ENCODE peak calls at places on chromosomes 2 and 18, in six cellular contexts. H, M, X, J, Z and V are unnamed samples.

GRCh38 chr18:58843662-58844035 is 21.0 kb upstream of the ZNF532 start:
- DNase-seq in H (no peak), M (no peak), X (no peak), J (no peak), Z (no peak), V (no peak)

GRCh38 chr2:39447266-39448168 is 10.4 kb upstream of the MAP4K3 start:
- DNase-seq in H (no peak), M (no peak), X (no peak), J (no peak), Z (no peak), V (no peak)

GRCh38 chr2:235494716-235495372 is 1.0 kb downstream of the AGAP1 start:
- DNase-seq in H (peak), M (peak), X (peak), J (peak), Z (peak), V (peak)

GRCh38 chr2:37829202-37829601 is 95.9 kb upstream of the RMDN2 start:
- DNase-seq in H (no peak), M (no peak), X (peak), J (peak), Z (no peak), V (peak)

GRCh38 chr2:232942831-232943230 is 70.2 kb downstream of the NGEF start:
- DNase-seq in H (no peak), M (no peak), X (no peak), J (no peak), Z (no peak), V (no peak)

GRCh38 chr2:205438241-205438640 is 244.1 kb upstream of the NRP2 start:
- DNase-seq in H (no peak), M (no peak), X (no peak), J (no peak), Z (no peak), V (no peak)

GRCh38 chr2:62281661-62282060 is 85.7 kb downstream of the B3GNT2 start:
- DNase-seq in H (no peak), M (no peak), X (no peak), J (no peak), Z (no peak), V (no peak)

GRCh38 chr2:68152651-68153347 is 4.9 kb upstream of the PNO1 start:
- DNase-seq in H (no peak), M (no peak), X (no peak), J (no peak), Z (no peak), V (no peak)

GRCh38 chr2:165432234-165432966 is 37.1 kb upstream of the CSRNP3 start:
- DNase-seq in H (no peak), M (no peak), X (no peak), J (no peak), Z (peak), V (no peak)

GRCh38 chr18:22179174-22179573 is 9.8 kb downstream of the GATA6 start:
- DNase-seq in H (no peak), M (no peak), X (peak), J (no peak), Z (no peak), V (no peak)

GRCh38 chr18:4319738-4320677 is 135.1 kb downstream of the DLGAP1 start:
- DNase-seq in H (no peak), M (no peak), X (no peak), J (no peak), Z (no peak), V (no peak)

GRCh38 chr2:15650616-15651366 is 59.1 kb downstream of the DDX1 start:
- DNase-seq in H (no peak), M (no peak), X (no peak), J (no peak), Z (no peak), V (no peak)

GRCh38 chr2:127609031-127609751 is 36.8 kb upstream of the GPR17 start:
- DNase-seq in H (peak), M (no peak), X (no peak), J (no peak), Z (no peak), V (no peak)

DNA sequence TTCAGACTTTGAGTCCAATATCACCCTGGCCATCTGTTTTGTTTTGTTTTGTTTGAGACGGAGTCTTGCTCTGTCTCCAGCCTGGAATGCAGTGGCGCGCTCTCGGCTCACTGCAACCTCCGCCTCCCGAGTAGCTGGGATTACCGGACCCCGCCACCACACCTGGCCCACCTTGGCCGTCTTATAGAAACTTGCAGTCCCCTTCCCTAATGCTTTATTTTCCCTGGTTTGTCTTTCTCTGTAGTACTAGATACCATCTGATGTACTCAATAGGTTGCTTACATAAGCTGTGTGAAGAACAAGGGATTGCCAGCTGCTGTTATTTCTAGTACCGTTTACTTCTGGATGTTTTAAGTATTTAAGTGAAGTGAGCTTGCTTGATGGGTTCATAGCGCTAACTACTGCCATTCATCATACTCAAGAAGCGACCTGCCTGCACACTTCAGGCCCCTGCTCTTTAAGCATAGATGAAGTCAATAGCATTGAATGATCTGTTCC is 1.2 kb downstream of the RPL31 start:
- DNase-seq in H (no peak), M (no peak), X (no peak), J (no peak), Z (no peak), V (no peak)
- H3K27ac ChIP-seq in H (peak), M (peak), X (peak), J (peak), Z (peak), V (peak)

GRCh38 chr2:79669714-79670113 is 156.9 kb downstream of the CTNNA2 start:
- DNase-seq in H (no peak), M (no peak), X (no peak), J (no peak), Z (no peak), V (no peak)

GRCh38 chr2:79666430-79666829 is 153.6 kb downstream of the CTNNA2 start:
- DNase-seq in H (no peak), M (no peak), X (no peak), J (no peak), Z (no peak), V (no peak)

DNA sequence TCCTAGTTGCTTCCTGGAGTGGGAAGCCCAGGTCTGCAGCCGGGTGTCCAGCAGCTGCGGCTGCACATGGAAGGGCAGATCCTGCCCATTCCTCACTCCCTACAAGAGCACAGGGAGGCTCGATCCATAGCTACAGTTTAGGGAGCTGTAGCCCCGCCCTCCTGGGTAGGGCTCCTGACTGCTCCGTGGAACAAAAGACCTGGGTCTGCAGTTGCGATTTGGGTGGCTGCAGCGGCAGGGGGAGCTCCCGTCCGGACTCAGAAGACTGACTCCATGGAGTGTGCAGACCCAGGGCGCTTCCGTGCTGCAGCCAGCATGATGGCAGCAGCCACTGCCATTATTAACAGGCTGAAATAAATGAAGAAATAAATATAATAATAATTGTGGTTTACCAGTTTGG is 157.3 kb downstream of the CTNNA2 start:
- DNase-seq in H (no peak), M (no peak), X (no peak), J (no peak), Z (peak), V (no peak)
- TF ChIP-seq CTCF in H (no peak), M (no peak), X (no peak), J (no peak), Z (peak), V (no peak)

DNA sequence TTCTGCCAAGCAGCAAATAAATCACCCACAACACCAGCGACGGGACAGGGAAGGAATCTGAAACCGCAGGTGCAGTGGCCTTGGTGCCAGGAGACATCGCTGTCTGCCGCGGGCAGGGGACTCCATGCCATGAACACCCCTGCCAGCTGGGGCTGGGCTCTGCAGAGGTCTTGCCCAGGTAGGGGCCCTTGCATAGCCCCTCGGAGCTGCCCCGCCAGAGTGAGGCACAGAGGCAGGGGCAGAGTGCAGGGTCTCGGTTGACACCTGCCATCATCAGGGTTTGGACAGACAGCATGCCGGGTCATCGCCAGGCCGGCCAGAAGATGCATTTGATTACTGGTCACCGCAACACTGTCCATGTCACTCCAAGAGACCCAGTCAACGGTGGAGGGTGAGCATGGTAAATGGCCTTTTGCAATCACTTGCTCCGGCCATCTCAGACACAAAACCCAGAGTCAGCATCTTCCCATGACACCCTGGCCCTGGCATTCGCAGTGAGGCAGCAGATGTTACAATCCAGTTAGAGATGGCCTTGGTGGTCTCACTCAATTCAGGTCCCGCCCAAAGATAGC is 255.5 kb downstream of the NDUFA10 start:
- DNase-seq in H (no peak), M (no peak), X (no peak), J (peak), Z (no peak), V (no peak)
- H3K27ac ChIP-seq in H (no peak), M (no peak), X (no peak), J (no peak), Z (no peak), V (no peak)

DNA sequence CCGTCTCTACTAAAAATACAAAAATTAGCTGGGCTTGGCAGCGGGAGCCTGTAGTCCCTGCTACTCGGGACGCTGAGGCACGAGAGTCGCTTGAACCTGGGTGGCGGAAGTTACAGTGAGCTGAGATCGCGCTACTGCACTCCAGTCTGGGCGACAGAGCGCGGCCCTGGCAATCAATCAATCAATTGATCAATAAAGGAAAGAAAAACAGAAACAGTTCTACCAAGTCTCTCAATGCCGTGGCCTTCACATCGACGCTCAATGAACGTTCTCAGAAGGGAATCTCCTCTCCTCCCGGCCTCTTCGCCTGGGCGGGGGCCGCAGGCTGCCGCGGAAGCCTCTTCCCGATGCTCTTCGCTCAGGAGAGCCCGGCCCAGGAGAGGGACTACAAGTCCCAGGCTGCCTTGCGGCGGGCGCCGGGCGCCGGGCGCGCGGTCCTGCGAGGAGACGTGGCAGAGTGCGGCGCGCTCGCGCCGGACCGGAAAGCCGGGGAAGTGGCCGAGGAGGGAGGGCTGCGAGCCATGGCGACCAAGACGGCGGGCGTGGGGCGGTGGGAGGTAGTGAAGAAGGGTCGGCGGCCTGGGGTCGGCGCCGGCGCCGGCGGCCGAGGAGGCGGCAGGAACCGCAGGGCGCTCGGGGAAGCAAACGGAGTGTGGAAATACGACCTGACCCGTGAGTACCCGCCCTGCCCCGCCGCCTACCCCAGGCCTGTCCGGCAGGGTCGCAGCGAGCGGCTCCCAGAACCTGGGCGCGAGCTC is at the start of gene TMEM214:
- DNase-seq in H (peak), M (peak), X (peak), J (peak), Z (peak), V (peak)
- TF ChIP-seq CTCF in H (no peak), M (no peak), X (no peak), J (no peak), Z (no peak), V (no peak)

DNA sequence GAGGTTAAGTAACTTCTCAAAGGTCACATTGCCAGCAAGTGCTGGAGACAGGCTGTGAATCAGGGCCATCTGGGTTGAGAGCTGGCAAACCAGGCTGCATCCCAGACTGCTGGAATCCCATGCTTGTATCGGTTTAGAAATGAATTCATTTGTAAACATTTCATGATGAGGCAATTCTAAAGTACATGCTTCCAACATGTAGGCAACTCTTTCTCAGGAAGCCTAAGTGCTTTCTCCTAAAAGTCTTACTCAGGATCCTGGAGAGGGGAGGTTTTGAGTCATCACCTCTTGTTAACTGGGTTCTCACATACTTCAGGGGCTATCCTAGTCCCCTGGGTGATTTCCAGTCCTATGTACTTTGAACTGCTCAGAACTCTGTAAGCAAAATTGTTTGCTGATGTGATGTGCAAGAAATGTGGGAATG is 416.5 kb downstream of the MEIS1 start:
- DNase-seq in H (no peak), M (peak), X (peak), J (no peak), Z (no peak), V (no peak)
- H3K27ac ChIP-seq in H (peak), M (peak), X (peak), J (peak), Z (no peak), V (no peak)

DNA sequence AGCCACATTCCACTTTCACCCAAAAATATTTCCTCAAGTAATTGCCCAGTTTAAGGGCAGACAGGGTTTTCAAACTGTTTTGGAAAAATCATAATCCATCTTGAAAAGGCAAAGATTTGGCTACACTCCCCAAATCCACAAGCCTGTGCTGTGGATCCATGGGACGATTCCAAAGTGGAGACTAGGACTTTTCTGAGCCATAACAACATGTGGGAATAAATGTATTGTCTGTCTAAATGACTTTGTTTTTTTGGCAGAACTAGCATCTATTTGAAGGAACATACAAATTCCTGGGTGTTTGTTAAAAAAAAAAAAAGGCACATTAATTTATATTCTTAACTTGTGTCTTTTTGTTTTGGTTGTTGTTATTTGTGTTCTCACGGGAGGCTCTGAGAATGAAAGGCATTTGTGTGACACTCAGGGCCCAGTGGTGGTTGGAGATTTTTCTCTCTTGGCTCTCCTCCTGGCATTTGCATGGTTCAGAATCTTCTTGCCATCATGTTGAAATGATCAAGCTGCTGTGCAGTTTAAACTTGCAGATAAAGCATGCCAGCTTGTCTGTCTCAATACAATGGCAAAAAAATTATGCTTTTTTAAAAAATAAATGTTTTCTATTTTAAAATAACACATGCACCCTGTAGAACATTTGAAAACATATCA is 277.4 kb downstream of the EN1 start:
- DNase-seq in H (no peak), M (no peak), X (no peak), J (no peak), Z (no peak), V (no peak)
- TF ChIP-seq CTCF in H (no peak), M (no peak), X (no peak), J (no peak), Z (no peak), V (no peak)

GRCh38 chr2:28752608-28752984 is 966 bp downstream of the PPP1CB start:
- DNase-seq in H (no peak), M (no peak), X (no peak), J (no peak), Z (no peak), V (no peak)
- H3K27ac ChIP-seq in H (peak), M (peak), X (peak), J (peak), Z (peak), V (peak)

DNA sequence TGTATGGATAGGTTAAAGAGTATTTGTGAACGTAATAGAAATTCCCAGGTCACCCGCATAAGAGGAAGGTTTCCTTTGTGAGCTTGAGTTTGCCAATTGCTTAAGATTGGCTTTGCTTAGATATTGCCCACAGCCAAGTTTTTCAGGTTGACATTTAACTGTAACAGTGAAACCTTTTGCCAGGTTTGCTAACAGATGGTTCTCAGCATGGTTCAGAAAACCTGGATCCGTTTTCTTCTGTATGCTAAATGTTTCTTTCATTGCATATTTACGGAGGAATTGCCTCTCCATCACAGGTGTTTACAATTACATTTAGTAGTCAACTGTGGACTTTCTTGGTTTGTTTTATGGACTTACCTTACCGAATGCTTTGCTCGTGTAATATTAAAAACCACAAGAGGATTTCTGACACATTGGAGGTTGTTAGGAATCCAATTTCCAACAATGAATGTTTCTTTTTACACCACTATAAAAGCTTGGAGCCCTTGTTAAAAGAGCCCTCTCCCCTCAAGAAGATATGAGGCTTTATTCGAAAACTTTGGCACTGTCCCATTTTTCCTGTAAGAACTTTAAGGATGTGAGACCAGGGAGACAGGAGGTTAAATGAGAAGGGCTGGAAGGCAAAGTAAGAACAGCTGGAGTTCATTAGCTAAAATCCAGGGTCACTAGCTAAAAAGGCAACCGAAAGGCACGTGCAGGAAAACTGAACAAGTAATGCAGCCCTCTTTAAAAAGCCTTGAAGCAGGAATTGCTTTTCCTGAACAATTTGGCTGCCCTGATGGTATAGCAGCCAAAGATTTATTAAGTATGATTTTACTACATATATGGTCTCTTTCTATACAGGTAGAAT is 7.9 kb downstream of the CDK15 start:
- DNase-seq in H (no peak), M (no peak), X (peak), J (no peak), Z (no peak), V (no peak)
- TF ChIP-seq CTCF in H (no peak), M (no peak), X (no peak), J (no peak), Z (no peak), V (no peak)

GRCh38 chr2:27887122-27887521 is 3.1 kb downstream of the RBKS start:
- DNase-seq in H (no peak), M (no peak), X (no peak), J (no peak), Z (no peak), V (no peak)

GRCh38 chr2:27885656-27886055 is 4.5 kb downstream of the RBKS start:
- DNase-seq in H (no peak), M (no peak), X (no peak), J (no peak), Z (no peak), V (no peak)

GRCh38 chr2:27886322-27886721 is 3.9 kb downstream of the RBKS start:
- DNase-seq in H (no peak), M (no peak), X (no peak), J (no peak), Z (no peak), V (no peak)

GRCh38 chr2:27884546-27884945 is 5.6 kb downstream of the RBKS start:
- DNase-seq in H (no peak), M (no peak), X (no peak), J (no peak), Z (no peak), V (no peak)

DNA sequence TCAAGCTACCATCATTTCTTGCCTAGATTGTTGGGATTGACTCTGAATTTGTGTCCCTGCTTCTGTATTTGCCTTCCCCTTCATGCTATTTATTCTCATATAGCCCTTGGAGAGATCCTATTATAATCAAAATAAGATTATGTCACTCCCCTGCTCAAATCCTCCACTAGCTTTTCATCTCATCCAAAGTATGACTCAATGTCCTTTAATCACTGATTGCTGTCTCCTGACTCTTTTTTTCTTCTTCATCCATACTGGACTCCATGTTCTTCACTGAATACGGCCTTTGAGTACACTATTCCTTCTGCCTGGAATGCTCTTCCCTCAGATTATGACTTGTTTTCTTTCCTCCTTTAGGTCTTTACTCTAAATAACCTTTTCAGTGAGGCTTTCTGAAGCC is 4.9 kb downstream of the RBKS start:
- DNase-seq in H (no peak), M (no peak), X (no peak), J (no peak), Z (no peak), V (no peak)
- H3K27ac ChIP-seq in H (no peak), M (no peak), X (no peak), J (peak), Z (no peak), V (no peak)